ENCODE peak calls at places on chromosome X, in eight cellular contexts. B, S, K, T, R, X, D and Q are unnamed samples.

GRCh38 chrX:13489451-13489850 is 80.0 kb upstream of the EGFL6 start:
- DNase-seq in B (no peak), S (no peak), K (no peak), T (peak; percentile 82), R (no peak), X (peak; percentile 31), D (peak; percentile 89), Q (peak; percentile 90)

GRCh38 chrX:65463550-65463949 is 71.0 kb downstream of the LAS1L start:
- DNase-seq in B (no peak), S (no peak), K (no peak), T (peak; percentile 55), R (no peak), X (peak; percentile 15), D (no peak), Q (no peak)

GRCh38 chrX:40021647-40022046 is 76.1 kb downstream of the BCOR start:
- DNase-seq in B (no peak), S (no peak), K (no peak), T (no peak), R (no peak), X (no peak), D (no peak), Q (no peak)

GRCh38 chrX:109077788-109078187 is 341.4 kb upstream of the IRS4 start:
- DNase-seq in B (no peak), S (no peak), K (no peak), T (no peak), R (no peak), X (no peak), D (no peak), Q (no peak)

GRCh38 chrX:137569470-137569891 is 3.6 kb downstream of the ZIC3 start:
- DNase-seq in B (no peak), S (no peak), K (no peak), T (no peak), R (no peak), X (no peak), D (no peak), Q (no peak)

GRCh38 chrX:68254738-68255645 is 178.3 kb downstream of the OPHN1 start:
- DNase-seq in B (no peak), S (no peak), K (no peak), T (no peak), R (no peak), X (no peak), D (no peak), Q (no peak)

GRCh38 chrX:134525086-134525792 is 65.3 kb downstream of the HPRT1 start:
- DNase-seq in B (no peak), S (no peak), K (no peak), T (peak; percentile 27), R (no peak), X (no peak), D (no peak), Q (no peak)

GRCh38 chrX:103356897-103357296 is 591 bp downstream of the TCEAL9 start:
- DNase-seq in B (no peak), S (no peak), K (no peak), T (peak; percentile 45), R (no peak), X (no peak), D (no peak), Q (no peak)

GRCh38 chrX:9586992-9587392 is 122.1 kb downstream of the TBL1X start:
- DNase-seq in B (no peak), S (no peak), K (no peak), T (no peak), R (no peak), X (no peak), D (no peak), Q (no peak)

GRCh38 chrX:57905141-57905540 is 5.1 kb downstream of the ZXDA start:
- DNase-seq in B (no peak), S (no peak), K (no peak), T (peak; percentile 27), R (no peak), X (no peak), D (no peak), Q (no peak)

GRCh38 chrX:84248226-84248625 is 60.2 kb upstream of the RPS6KA6 start:
- DNase-seq in B (no peak), S (no peak), K (no peak), T (peak; percentile 73), R (no peak), X (peak; percentile 46), D (no peak), Q (no peak)

GRCh38 chrX:1385251-1385794 is 6.6 kb downstream of the SLC25A6 start:
- DNase-seq in B (no peak), S (no peak), K (peak; percentile 6), T (no peak), R (no peak), X (no peak), D (peak; percentile 53), Q (peak; percentile 63)

GRCh38 chrX:47649302-47649701 is 1.1 kb downstream of the ELK1 start:
- DNase-seq in B (no peak), S (no peak), K (no peak), T (no peak), R (no peak), X (no peak), D (no peak), Q (no peak)

GRCh38 chrX:1481636-1482529 is 29.2 kb upstream of the ASMTL start:
- DNase-seq in B (no peak), S (peak; percentile 61), K (peak; percentile 72), T (peak; percentile 82), R (peak; percentile 82), X (peak; percentile 56), D (peak; percentile 78), Q (no peak)